ENCODE peak calls at places on chromosomes 5 and 9, in eight cellular contexts. Z is Panc1, Q is vagina, Y is upper lobe of left lung, U is GM12878, D is suprapubic skin, I is transverse colon, W is stomach. X is an unnamed sample.
A peak's percentile ranks its signal among the peaks of the same experiment; 100 is the strongest.

GRCh38 chr9:36399980-36400331 is at the start of gene RNF38:
- DNase-seq in U (peak; percentile 13), Q (no peak), I (no peak), W (no peak), D (no peak), Y (no peak), Z (no peak), X (no peak)

GRCh38 chr5:141100243-141100805 is at the start of gene PCDHB3:
- DNase-seq in D (no peak), Z (no peak), I (no peak), W (no peak), U (no peak), Y (no peak), Q (no peak), X (no peak)

GRCh38 chr9:75071530-75072122 is 16.3 kb downstream of the NMRK1 start:
- DNase-seq in Y (no peak), I (peak; percentile 91), D (no peak), W (peak; percentile 70), Q (no peak), U (no peak), Z (no peak), X (no peak)

GRCh38 chr5:173513521-173513991 is 102.9 kb downstream of the BOD1 start:
- DNase-seq in Y (no peak), I (no peak), D (no peak), W (no peak), Z (no peak), Q (no peak), U (no peak), X (no peak)

GRCh38 chr5:147835386-147835798 is 3.9 kb upstream of the SPINK1 start:
- DNase-seq in Y (no peak), D (no peak), Z (peak; percentile 50), U (no peak), I (no peak), W (no peak), Q (no peak), X (no peak)

GRCh38 chr9:114098021-114098659 is 952 bp downstream of the KIF12 start:
- DNase-seq in U (no peak), Y (peak; percentile 88), Q (no peak), Z (no peak), D (no peak), W (peak; percentile 63), I (peak; percentile 70), X (peak; percentile 27)

GRCh38 chr9:36163049-36163839 is 5.9 kb upstream of the CCIN start:
- DNase-seq in U (no peak), Y (peak; percentile 53), Q (no peak), I (no peak), Z (no peak), D (no peak), W (no peak), X (no peak)

GRCh38 chr5:7391215-7391614 is 4.7 kb upstream of the ADCY2 start:
- DNase-seq in W (no peak), Q (no peak), Z (no peak), U (no peak), Y (no peak), D (no peak), I (no peak), X (no peak)

GRCh38 chr5:126931968-126932622 is 98.3 kb downstream of the MARCHF3 start:
- DNase-seq in Z (no peak), I (no peak), Q (no peak), W (no peak), Y (no peak), U (no peak), D (no peak), X (no peak)

GRCh38 chr5:25119654-25120053 is 474.9 kb upstream of the CDH10 start:
- DNase-seq in W (no peak), U (no peak), D (no peak), I (no peak), Q (no peak), Z (no peak), Y (no peak), X (no peak)

GRCh38 chr9:110932883-110933282 is 105.4 kb downstream of the LPAR1 start:
- DNase-seq in Q (no peak), Z (no peak), D (no peak), I (no peak), W (no peak), Y (no peak), U (no peak), X (no peak)

GRCh38 chr9:98450486-98450885 is 195.0 kb upstream of the TBC1D2 start:
- DNase-seq in U (no peak), W (no peak), I (no peak), Q (peak; percentile 3), Y (no peak), D (no peak), Z (no peak), X (no peak)

GRCh38 chr5:111530298-111530740 is 18.0 kb upstream of the STARD4 start:
- DNase-seq in W (peak; percentile 37), Q (no peak), Y (no peak), U (peak; percentile 57), D (peak; percentile 81), I (peak; percentile 59), Z (no peak), X (no peak)

GRCh38 chr5:170633235-170634041 is 129.6 kb downstream of the KCNIP1 start:
- DNase-seq in Y (no peak), I (peak; percentile 27), U (peak; percentile 20), Q (no peak), D (no peak), Z (peak; percentile 27), W (no peak), X (peak; percentile 67)

GRCh38 chr9:27590636-27591035 is 17.4 kb upstream of the C9orf72 start:
- DNase-seq in D (no peak), Z (no peak), W (no peak), Y (no peak), Q (no peak), I (no peak), U (no peak), X (no peak)

GRCh38 chr5:148913985-148914421 is 87.6 kb downstream of the ADRB2 start:
- DNase-seq in Q (no peak), I (no peak), U (no peak), Y (no peak), D (no peak), Z (no peak), W (no peak), X (no peak)

GRCh38 chr5:148912146-148912545 is 85.7 kb downstream of the ADRB2 start:
- DNase-seq in D (no peak), Y (no peak), U (no peak), I (no peak), Z (no peak), Q (no peak), W (no peak), X (no peak)

GRCh38 chr5:148912714-148913398 is 86.4 kb downstream of the ADRB2 start:
- DNase-seq in I (no peak), Q (no peak), Y (no peak), W (no peak), U (no peak), D (no peak), Z (peak; percentile 78), X (no peak)

GRCh38 chr5:148915224-148915803 is 88.9 kb downstream of the ADRB2 start:
- DNase-seq in W (no peak), D (no peak), Z (no peak), U (no peak), Y (no peak), I (no peak), Q (no peak), X (no peak)

GRCh38 chr5:148913493-148913892 is 87.1 kb downstream of the ADRB2 start:
- DNase-seq in U (no peak), W (no peak), I (no peak), Q (no peak), D (no peak), Y (no peak), Z (no peak), X (no peak)
- H3K4me1 ChIP-seq in U (no peaks in the 10 kb centered on the region), W (peaks cover 64% of the 10 kb centered on the region), I (peaks cover 13% of the 10 kb centered on the region), Q (peaks cover 26% of the 10 kb centered on the region), D (peaks cover 82% of the 10 kb centered on the region), Y (peaks cover 67% of the 10 kb centered on the region), Z (peaks cover 8% of the 10 kb centered on the region), X (peaks cover 4% of the 10 kb centered on the region)

GRCh38 chr5:149583394-149583793 is 2.1 kb downstream of the ARHGEF37 start:
- DNase-seq in Y (no peak), Q (no peak), Z (no peak), W (peak; percentile 76), I (peak; percentile 30), U (no peak), D (no peak), X (peak; percentile 86)
- TF ChIP-seq POLR2AphosphoS5 in Y (no peak), Q (peak; percentile 79), Z (no peak), W (peak; percentile 4), I (peak; percentile 13), U (no peak), D (no peak), X (peak; percentile 86)

GRCh38 chr5:1447772-1448361 is 2.6 kb upstream of the SLC6A3 start:
- DNase-seq in Z (no peak), Q (no peak), U (no peak), W (peak; percentile 8), D (peak; percentile 60), I (no peak), Y (no peak), X (no peak)

GRCh38 chr5:1445313-1445894 is at the start of gene SLC6A3:
- DNase-seq in U (no peak), Y (peak; percentile 89), W (peak; percentile 27), Z (no peak), D (peak; percentile 76), I (peak; percentile 21), Q (no peak), X (no peak)

GRCh38 chr5:1446602-1447343 is 1.5 kb upstream of the SLC6A3 start:
- DNase-seq in Z (no peak), U (no peak), D (peak; percentile 76), Q (no peak), W (peak; percentile 8), Y (no peak), I (no peak), X (no peak)

GRCh38 chr5:1444361-1445189 is 665 bp downstream of the SLC6A3 start:
- DNase-seq in Q (no peak), D (peak; percentile 72), Z (no peak), U (no peak), I (no peak), W (peak; percentile 14), Y (peak; percentile 80), X (no peak)

GRCh38 chr5:1445895-1446601 is 808 bp upstream of the SLC6A3 start:
- DNase-seq in U (no peak), Q (no peak), D (peak; percentile 65), Z (no peak), W (peak; percentile 17), Y (peak; percentile 69), I (no peak), X (no peak)
- H3K27me3 ChIP-seq in U (peaks cover 8% of the 10 kb centered on the region), Q (peaks cover 6% of the 10 kb centered on the region), D (peaks cover 70% of the 10 kb centered on the region), Z (peaks cover 5% of the 10 kb centered on the region), W (peaks cover 17% of the 10 kb centered on the region), Y (peaks cover 44% of the 10 kb centered on the region), I (peaks cover 70% of the 10 kb centered on the region), X (peaks cover 49% of the 10 kb centered on the region)

GRCh38 chr5:143003328-143003636 is 233.1 kb downstream of the ARHGAP26 start:
- DNase-seq in Y (no peak), W (no peak), I (no peak), Z (no peak), Q (no peak), U (no peak), D (no peak), X (no peak)

GRCh38 chr5:143008809-143009521 is 238.8 kb downstream of the ARHGAP26 start:
- DNase-seq in Q (no peak), U (peak; percentile 98), W (peak; percentile 31), Z (peak; percentile 93), I (peak; percentile 46), D (no peak), Y (no peak), X (no peak)

GRCh38 chr5:143004361-143004802 is 234.2 kb downstream of the ARHGAP26 start:
- DNase-seq in U (no peak), Q (no peak), I (no peak), W (no peak), Z (no peak), D (no peak), Y (no peak), X (no peak)

GRCh38 chr5:143008032-143008431 is 237.9 kb downstream of the ARHGAP26 start:
- DNase-seq in Z (no peak), U (no peak), Y (no peak), I (no peak), Q (no peak), D (no peak), W (no peak), X (no peak)

GRCh38 chr5:143006511-143006910 is 236.3 kb downstream of the ARHGAP26 start:
- DNase-seq in W (no peak), I (no peak), D (no peak), Z (no peak), U (no peak), Q (no peak), Y (no peak), X (no peak)
- H3K4me1 ChIP-seq in W (peaks cover 44% of the 10 kb centered on the region), I (peaks cover 9% of the 10 kb centered on the region), D (peaks cover 55% of the 10 kb centered on the region), Z (peaks cover 17% of the 10 kb centered on the region), U (peaks cover 46% of the 10 kb centered on the region), Q (peaks cover 33% of the 10 kb centered on the region), Y (peaks cover 64% of the 10 kb centered on the region), X (no peaks in the 10 kb centered on the region)

X was measured in prostate gland.